ENCODE peak calls at places on chromosome 20, in eight cellular contexts. S is GM13977; X is neural crest cell; I is CD8-positive, alpha-beta T cell; P is AG10803; N is cardiac fibroblast; E is thoracic aorta; O is B cell. B is an unnamed sample.

GRCh38 chr20:13279171-13279570 is 58.1 kb downstream of the ISM1 start:
- DNase-seq in N (no peak), O (no peak), S (no peak), E (no peak), X (no peak), I (no peak), P (peak; percentile 2), B (no peak)

GRCh38 chr20:51534764-51535386 is 7.6 kb downstream of the NFATC2 start:
- DNase-seq in I (no peak), N (no peak), X (no peak), P (no peak), S (no peak), O (no peak), E (no peak), B (no peak)

GRCh38 chr20:10093087-10093591 is 58.4 kb downstream of the ANKEF1 start:
- DNase-seq in P (peak; percentile 72), O (no peak), I (no peak), N (peak; percentile 50), X (no peak), S (no peak), E (no peak), B (peak; percentile 89)

GRCh38 chr20:22700387-22700786 is 116.0 kb upstream of the FOXA2 start:
- DNase-seq in S (no peak), P (peak; percentile 12), I (no peak), E (no peak), O (no peak), X (no peak), N (peak; percentile 81), B (no peak)

GRCh38 chr20:34575756-34576155 is 17.2 kb downstream of the MAP1LC3A start:
- DNase-seq in S (no peak), E (no peak), O (no peak), I (no peak), P (no peak), X (no peak), N (no peak), B (no peak)

GRCh38 chr20:50727792-50728485 is 3.4 kb upstream of the PARD6B start:
- DNase-seq in O (no peak), N (no peak), P (no peak), I (no peak), X (no peak), E (no peak), S (no peak), B (no peak)

GRCh38 chr20:298755-299391 is 1.5 kb downstream of the ZCCHC3 start:
- DNase-seq in O (no peak), E (no peak), X (no peak), S (no peak), P (no peak), I (no peak), N (no peak), B (no peak)

GRCh38 chr20:23111307-23111943 is 25.3 kb upstream of the CD93 start:
- DNase-seq in S (no peak), P (no peak), E (no peak), O (no peak), I (no peak), N (no peak), X (no peak), B (no peak)

GRCh38 chr20:384723-385122 is 4.2 kb downstream of the TRIB3 start:
- DNase-seq in S (no peak), P (no peak), O (no peak), N (no peak), X (no peak), E (no peak), I (no peak), B (no peak)

GRCh38 chr20:20343886-20344381 is 24.0 kb upstream of the INSM1 start:
- DNase-seq in O (no peak), E (no peak), P (no peak), I (no peak), X (no peak), S (no peak), N (no peak), B (no peak)

GRCh38 chr20:58457083-58457680 is 58.0 kb downstream of the APCDD1L start:
- DNase-seq in X (no peak), E (no peak), N (peak; percentile 94), P (peak; percentile 23), I (no peak), S (no peak), O (no peak), B (peak; percentile 28)

GRCh38 chr20:17809714-17810631 is 110.2 kb downstream of the BANF2 start:
- DNase-seq in E (no peak), O (no peak), S (no peak), X (no peak), I (no peak), N (no peak), P (peak; percentile 69), B (peak; percentile 48)

GRCh38 chr20:4230185-4230584 is 214.8 kb upstream of the RNF24 start:
- DNase-seq in N (no peak), P (no peak), X (no peak), O (no peak), S (no peak), I (no peak), E (no peak), B (no peak)

GRCh38 chr20:4038047-4038459 is 22.7 kb upstream of the RNF24 start:
- DNase-seq in P (peak; percentile 87), I (peak; percentile 93), X (no peak), O (peak; percentile 88), N (peak; percentile 65), E (no peak), S (peak; percentile 88), B (peak; percentile 71)

GRCh38 chr20:19944772-19945459 is 72.2 kb upstream of the NAA20 start:
- DNase-seq in E (no peak), N (peak; percentile 48), I (no peak), X (no peak), O (no peak), P (peak; percentile 43), S (peak; percentile 48), B (peak; percentile 32)

GRCh38 chr20:3371757-3372156 is 35.7 kb downstream of the DNAAF9 start:
- DNase-seq in E (no peak), P (no peak), I (no peak), N (no peak), S (no peak), X (no peak), O (no peak), B (no peak)

GRCh38 chr20:7458459-7458858 is 481.8 kb downstream of the HAO1 start:
- DNase-seq in X (no peak), I (no peak), S (no peak), E (no peak), P (no peak), O (no peak), N (no peak), B (no peak)

GRCh38 chr20:44584103-44584690 is 1.8 kb downstream of the PKIG start:
- DNase-seq in S (no peak), O (peak; percentile 65), E (no peak), X (no peak), N (no peak), P (no peak), I (no peak), B (no peak)

GRCh38 chr20:1322511-1323245 is 6.3 kb downstream of the SDCBP2 start:
- DNase-seq in N (peak; percentile 98), I (no peak), X (no peak), O (no peak), E (no peak), S (no peak), P (peak; percentile 98), B (peak; percentile 94)

GRCh38 chr20:35359335-35359997 is 52.3 kb downstream of the UQCC1 start:
- DNase-seq in X (no peak), E (no peak), O (no peak), P (no peak), S (no peak), I (no peak), N (no peak), B (no peak)

GRCh38 chr20:38601216-38602184 is at the start of gene ARHGAP40:
- DNase-seq in N (no peak), P (no peak), E (no peak), X (no peak), S (peak; percentile 56), O (no peak), I (no peak), B (peak; percentile 30)
- TF ChIP-seq CTCF in N (peak; percentile 37), P (peak; percentile 3), E (no peak), X (peak; percentile 55), S (no peak), O (no peak), I (no peak), B (no peak)

DNA sequence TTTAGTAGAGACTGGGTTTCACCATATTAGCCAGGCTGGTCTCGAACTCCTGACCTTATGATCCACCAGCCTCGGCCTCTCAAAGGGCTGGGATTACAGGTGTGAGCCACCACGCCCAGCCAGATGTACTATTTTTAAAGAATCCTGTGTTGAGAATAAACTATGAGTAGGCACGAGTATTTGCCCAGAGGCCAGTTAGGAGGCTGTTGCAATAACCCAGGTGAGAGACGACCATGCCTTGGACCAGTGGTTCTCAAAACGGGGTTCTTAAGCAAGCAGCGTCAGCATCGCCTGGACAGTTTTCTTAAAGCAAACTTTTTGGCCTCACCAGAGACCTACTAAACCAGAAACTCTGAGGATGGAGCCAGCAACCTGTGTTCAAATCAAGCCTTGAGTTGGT is 258.8 kb downstream of the ZNF217 start:
- DNase-seq in N (no peak), P (no peak), O (no peak), S (no peak), X (no peak), I (no peak), E (no peak), B (no peak)
- TF ChIP-seq CTCF in N (no peak), P (no peak), O (no peak), S (no peak), X (no peak), I (no peak), E (no peak), B (no peak)

DNA sequence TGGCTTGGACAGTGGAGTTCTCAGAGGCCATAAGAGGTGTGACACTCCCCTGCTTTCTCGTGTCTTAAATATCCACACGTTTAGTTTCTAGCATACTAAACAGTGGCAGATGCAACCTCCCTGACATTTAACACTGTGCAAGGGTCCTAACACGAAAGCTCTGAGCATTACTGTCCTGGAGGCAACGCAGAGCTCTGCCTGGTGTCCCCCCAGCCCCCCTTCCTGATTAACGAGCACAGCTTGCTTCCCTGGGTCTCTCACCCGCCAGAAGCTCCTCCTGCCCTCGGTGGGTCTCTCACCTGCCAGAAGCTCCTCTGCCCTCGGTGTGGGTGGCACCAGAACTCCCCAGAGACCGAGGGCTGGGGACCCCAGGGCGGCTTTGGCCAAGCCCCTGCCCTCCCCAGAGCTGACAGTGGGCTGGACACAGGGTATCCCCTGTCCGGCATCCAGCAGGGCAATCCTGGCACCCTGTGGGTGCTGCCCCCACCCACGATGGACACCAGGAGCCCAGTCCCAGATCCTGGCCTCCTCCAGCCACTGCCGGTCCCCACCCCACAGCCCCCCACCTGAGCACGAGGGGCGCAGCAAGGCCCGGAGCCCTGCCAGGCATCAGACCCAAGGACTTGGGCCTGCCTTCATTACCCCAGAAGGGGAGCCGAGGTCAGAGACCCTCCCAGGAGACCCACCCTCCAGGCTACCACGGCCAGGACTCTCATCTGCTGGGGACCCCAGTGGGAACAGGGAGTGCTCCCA is 12.4 kb upstream of the KCNQ2 start:
- DNase-seq in P (no peak), X (no peak), S (no peak), N (no peak), I (no peak), O (no peak), E (no peak), B (no peak)
- TF ChIP-seq CTCF in P (no peak), X (no peak), S (no peak), N (no peak), I (no peak), O (no peak), E (no peak), B (no peak)

GRCh38 chr20:25076731-25077609 is 5.0 kb downstream of the VSX1 start:
- DNase-seq in O (no peak), P (peak; percentile 36), S (peak; percentile 63), I (no peak), E (no peak), N (peak; percentile 32), X (no peak), B (peak; percentile 31)
- TF ChIP-seq CTCF in O (no peak), P (peak; percentile 50), S (peak; percentile 25), I (no peak), E (no peak), N (peak; percentile 42), X (peak; percentile 24), B (peak; percentile 29)

B was measured in foreskin fibroblast.